ENCODE peak calls at places on chromosomes 7 and 10, in four cellular contexts. Z is left ventricle myocardium inferior, W is PC-9, R is natural killer cell. C is an unnamed sample.

GRCh38 chr10:96242822-96243221 is 28.5 kb downstream of the BLNK start:
- DNase-seq in Z (no peak), W (no peak), R (no peak), C (no peak)

GRCh38 chr7:3592438-3593134 is 291.5 kb downstream of the SDK1 start:
- DNase-seq in Z (no peak), W (no peak), R (no peak), C (no peak)

GRCh38 chr7:151779255-151779654 is 97.7 kb downstream of the PRKAG2 start:
- DNase-seq in Z (no peak), W (no peak), R (no peak), C (no peak)

GRCh38 chr7:65902306-65902705 is 29.4 kb downstream of the VKORC1L1 start:
- DNase-seq in Z (no peak), W (no peak), R (no peak), C (no peak)

GRCh38 chr10:122343936-122344335 is 30.6 kb upstream of the PLEKHA1 start:
- DNase-seq in Z (no peak), W (no peak), R (no peak), C (no peak)

GRCh38 chr7:50594734-50595537 is 29.7 kb upstream of the DDC start:
- DNase-seq in Z (no peak), W (no peak), R (no peak), C (no peak)

GRCh38 chr7:90657481-90657880 is 61.4 kb downstream of the CDK14 start:
- DNase-seq in Z (no peak), W (no peak), R (no peak), C (no peak)

GRCh38 chr7:78212476-78213060 is 414.0 kb downstream of the PHTF2 start:
- DNase-seq in Z (no peak), W (no peak), R (no peak), C (no peak)

GRCh38 chr7:4151926-4152549 is 530.1 kb upstream of the FOXK1 start:
- DNase-seq in Z (no peak), W (no peak), R (no peak), C (no peak)

GRCh38 chr10:36802523-36803153 is 322.8 kb upstream of the ANKRD30A start:
- DNase-seq in Z (peak; percentile 29), W (no peak), R (no peak), C (no peak)

GRCh38 chr10:62561151-62561550 is 187.0 kb downstream of the ZNF365 start:
- DNase-seq in Z (no peak), W (no peak), R (no peak), C (no peak)

GRCh38 chr10:126568809-126569208 is 101.7 kb downstream of the C10orf90 start:
- DNase-seq in Z (no peak), W (no peak), R (no peak), C (no peak)

GRCh38 chr7:145644426-145645154 is 472.0 kb upstream of the CNTNAP2 start:
- DNase-seq in Z (no peak), W (peak; percentile 87), R (no peak), C (no peak)

GRCh38 chr7:136140469-136140868 is 163.3 kb upstream of the MTPN start:
- DNase-seq in Z (no peak), W (no peak), R (no peak), C (no peak)

GRCh38 chr7:73436031-73436929 is 2.7 kb downstream of the FZD9 start:
- DNase-seq in Z (no peak), W (no peak), R (no peak), C (no peak)

GRCh38 chr10:7679256-7679655 is 12.5 kb upstream of the ITIH5 start:
- DNase-seq in Z (no peak), W (no peak), R (no peak), C (no peak)

GRCh38 chr7:148720472-148720871 is 21.8 kb downstream of the CUL1 start:
- DNase-seq in Z (no peak), W (no peak), R (no peak), C (no peak)

GRCh38 chr10:109374215-109374614 is 549.1 kb downstream of the XPNPEP1 start:
- DNase-seq in Z (no peak), W (peak; percentile 37), R (no peak), C (no peak)

GRCh38 chr7:100860702-100861615 is 6.2 kb upstream of the TRIP6 start:
- DNase-seq in Z (no peak), W (no peak), R (no peak), C (no peak)

GRCh38 chr7:44073664-44074348 is 8.4 kb upstream of the PGAM2 start:
- DNase-seq in Z (peak; percentile 82), W (peak; percentile 92), R (peak; percentile 84), C (peak; percentile 73)

GRCh38 chr10:36256166-36256565 is 614.1 kb upstream of the FZD8 start:
- DNase-seq in Z (no peak), W (no peak), R (no peak), C (no peak)

GRCh38 chr10:6191147-6191546 is 11.6 kb upstream of the PFKFB3 start:
- DNase-seq in Z (no peak), W (no peak), R (no peak), C (no peak)
- TF ChIP-seq CTCF in Z (no peak), W (no peak), R (no peak), C (no peak)

GRCh38 chr10:18308600-18308999 is 168.4 kb downstream of the CACNB2 start:
- DNase-seq in Z (peak; percentile 36), W (no peak), R (no peak), C (no peak)

GRCh38 chr10:18313626-18314025 is 173.4 kb downstream of the CACNB2 start:
- DNase-seq in Z (no peak), W (no peak), R (no peak), C (no peak)

GRCh38 chr10:18310761-18311160 is 170.5 kb downstream of the CACNB2 start:
- DNase-seq in Z (no peak), W (no peak), R (no peak), C (no peak)

GRCh38 chr10:18313146-18313542 is 172.9 kb downstream of the CACNB2 start:
- DNase-seq in Z (no peak), W (no peak), R (no peak), C (no peak)

DNA sequence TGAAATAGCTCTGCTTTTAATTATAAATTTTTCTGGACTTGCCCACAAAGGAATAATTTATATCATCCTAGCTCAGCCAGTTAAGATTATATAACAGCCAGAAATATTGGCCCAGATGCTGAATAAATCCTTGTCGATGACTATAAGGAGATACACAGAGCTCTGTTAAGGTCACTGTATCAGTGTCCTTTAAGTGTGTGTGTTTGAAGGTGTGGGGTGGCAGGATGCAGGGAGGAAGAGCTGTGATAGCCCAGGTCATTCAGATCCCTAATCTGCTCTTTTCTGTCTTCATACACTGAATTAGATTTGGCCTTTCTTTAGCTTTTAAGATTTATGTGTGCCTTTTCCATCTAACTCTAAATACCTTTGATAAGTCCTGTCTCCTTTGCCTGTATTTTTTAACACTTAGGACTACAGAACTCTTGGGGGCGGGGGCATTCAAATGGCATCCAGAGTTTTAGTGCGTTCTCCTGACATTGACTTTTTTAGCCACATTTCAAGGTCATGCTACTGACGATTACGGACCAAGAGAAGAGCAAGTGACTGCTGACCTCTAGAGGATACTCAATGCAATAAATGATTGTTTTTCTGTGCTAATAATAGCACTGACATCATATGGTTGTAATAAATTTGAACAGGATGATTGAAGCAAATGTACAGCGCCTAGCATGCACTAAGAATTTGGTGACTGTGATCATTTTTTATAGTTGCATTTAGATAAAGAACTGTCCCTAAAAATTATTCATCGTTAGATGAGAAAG is 172.3 kb downstream of the CACNB2 start:
- DNase-seq in Z (no peak), W (no peak), R (no peak), C (no peak)
- TF ChIP-seq CTCF in Z (peak; percentile 51), W (peak; percentile 47), R (no peak), C (no peak)

GRCh38 chr7:106779877-106780276 is 85.2 kb upstream of the PIK3CG start:
- DNase-seq in Z (no peak), W (peak; percentile 78), R (no peak), C (no peak)
- TF ChIP-seq CTCF in Z (peak; percentile 23), W (peak; percentile 34), R (no peak), C (peak; percentile 8)

DNA sequence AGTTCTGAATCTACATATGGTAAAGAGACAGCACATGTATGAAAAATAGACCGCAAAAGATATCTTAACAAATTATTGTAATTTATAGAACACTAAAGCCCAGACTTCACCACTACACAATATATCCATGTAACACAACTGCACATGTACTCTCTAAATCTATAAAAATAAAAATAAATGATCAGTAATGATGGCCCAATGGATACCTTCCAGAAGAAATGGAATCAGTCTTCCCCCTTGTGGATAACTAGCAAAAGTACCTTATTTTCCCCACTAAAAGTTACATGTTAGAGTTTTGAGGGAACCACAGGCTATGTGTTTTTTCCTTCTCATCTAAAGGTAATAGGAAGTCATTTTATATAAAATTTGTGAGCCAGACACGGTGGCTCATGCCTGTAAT is 25.7 kb downstream of the C7orf25 start:
- DNase-seq in Z (no peak), W (no peak), R (no peak), C (no peak)
- TF ChIP-seq CTCF in Z (peak; percentile 23), W (peak; percentile 58), R (no peak), C (peak; percentile 8)

GRCh38 chr10:78952686-78953085 is 116.1 kb upstream of the ZMIZ1 start:
- DNase-seq in Z (peak; percentile 53), W (no peak), R (no peak), C (no peak)
- TF ChIP-seq CTCF in Z (no peak), W (no peak), R (no peak), C (no peak)

GRCh38 chr10:119355930-119356329 is 148.6 kb downstream of the GRK5 start:
- DNase-seq in Z (no peak), W (no peak), R (no peak), C (no peak)
- TF ChIP-seq CTCF in Z (peak; percentile 23), W (peak; percentile 61), R (peak; percentile 27), C (peak; percentile 6)

DNA sequence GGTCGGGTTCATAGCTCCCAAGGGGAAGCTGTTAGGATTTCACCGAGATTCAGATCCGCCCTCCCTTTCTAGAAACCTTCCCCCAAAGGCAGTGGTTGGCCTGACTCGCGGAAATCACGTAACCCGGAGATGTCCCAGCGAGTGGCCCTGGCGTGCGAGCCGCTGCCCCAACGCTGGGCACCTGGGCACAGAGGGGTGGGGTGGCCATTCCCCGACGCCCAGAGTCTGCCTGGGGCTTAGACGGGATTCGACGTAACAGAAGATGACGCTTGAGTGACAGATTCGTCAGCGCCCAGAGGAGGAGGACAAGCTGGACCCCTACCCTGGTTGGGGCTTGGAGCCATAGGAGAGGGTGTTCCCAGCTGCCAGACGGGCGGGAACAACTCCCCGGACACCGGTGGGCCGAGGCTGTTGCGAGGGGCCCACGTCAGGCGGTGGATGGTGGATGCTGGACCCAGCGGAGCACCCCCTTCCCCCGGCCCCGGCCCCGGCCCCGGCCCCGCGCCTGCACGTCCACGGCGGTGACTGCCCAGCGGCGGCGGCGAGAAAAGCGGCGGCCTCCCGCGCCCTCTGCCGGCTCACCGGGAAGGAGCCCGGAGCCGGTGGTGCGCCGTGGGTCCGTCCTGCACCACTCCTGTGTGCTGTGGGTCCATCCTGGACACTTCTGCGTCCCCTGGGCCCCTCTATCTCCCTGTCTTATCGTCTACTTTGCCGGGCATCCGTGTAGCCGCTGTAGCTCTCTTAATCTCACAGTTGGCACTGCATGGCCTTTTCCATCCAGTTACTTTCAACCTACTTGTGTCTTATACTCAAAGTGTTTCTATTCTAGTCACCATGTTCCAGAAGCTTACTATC is 35.4 kb upstream of the KNDC1 start:
- DNase-seq in Z (peak; percentile 35), W (no peak), R (peak; percentile 17), C (no peak)
- TF ChIP-seq CTCF in Z (peak; percentile 68), W (no peak), R (peak; percentile 33), C (no peak)

GRCh38 chr7:20343211-20343610 is 12.5 kb downstream of the ITGB8 start:
- DNase-seq in Z (no peak), W (no peak), R (no peak), C (no peak)
- TF ChIP-seq CTCF in Z (no peak), W (no peak), R (no peak), C (no peak)